ENCODE peak calls at places on chromosomes 12 and 14, in eight cellular contexts. I is NCI-H2227 treated with DMSO at 0.1 percent for 48 hours, G is HCT116, Z is ACHN, Y is NCI-H1930, F is AG04450, A is Caki2, M is T-helper 2 cell. U is an unnamed sample.

GRCh38 chr12:54364413-54364812 is at the start of gene GPR84:
- DNase-seq in I (no peak), G (no peak), Z (no peak), Y (no peak), F (no peak), A (no peak), M (no peak), U (no peak)

GRCh38 chr14:100282766-100283419 is 23.4 kb downstream of the SLC25A29 start:
- DNase-seq in I (no peak), G (no peak), Z (no peak), Y (no peak), F (no peak), A (no peak), M (no peak), U (no peak)

GRCh38 chr14:37597538-37598084 is 2.2 kb downstream of the TTC6 start:
- DNase-seq in I (no peak), G (no peak), Z (peak), Y (no peak), F (no peak), A (no peak), M (no peak), U (no peak)

GRCh38 chr14:74886001-74886400 is 4.3 kb downstream of the DLST start:
- DNase-seq in I (no peak), G (no peak), Z (no peak), Y (no peak), F (peak), A (no peak), M (no peak), U (no peak)

GRCh38 chr12:45309826-45310626 is 94.1 kb downstream of the ANO6 start:
- DNase-seq in I (no peak), G (no peak), Z (no peak), Y (no peak), F (no peak), A (no peak), M (no peak), U (no peak)

GRCh38 chr14:105366386-105367074 is 31.8 kb upstream of the TEX22 start:
- DNase-seq in I (no peak), G (no peak), Z (no peak), Y (no peak), F (no peak), A (no peak), M (no peak), U (no peak)

GRCh38 chr14:104753528-104754212 is 723 bp downstream of the SIVA1 start:
- DNase-seq in I (no peak), G (no peak), Z (no peak), Y (no peak), F (no peak), A (no peak), M (no peak), U (peak)

GRCh38 chr12:58811346-58811745 is 109.0 kb downstream of the LRIG3 start:
- DNase-seq in I (no peak), G (no peak), Z (no peak), Y (no peak), F (no peak), A (no peak), M (no peak), U (no peak)

GRCh38 chr12:110543252-110543959 is 39.7 kb downstream of the PPTC7 start:
- DNase-seq in I (peak), G (no peak), Z (no peak), Y (no peak), F (no peak), A (peak), M (no peak), U (no peak)

GRCh38 chr14:100223332-100224171 is 15.4 kb upstream of the YY1 start:
- DNase-seq in I (no peak), G (no peak), Z (no peak), Y (no peak), F (no peak), A (no peak), M (no peak), U (no peak)

GRCh38 chr12:51383281-51383905 is 7.8 kb downstream of the GALNT6 start:
- DNase-seq in I (no peak), G (no peak), Z (no peak), Y (no peak), F (no peak), A (no peak), M (no peak), U (no peak)

GRCh38 chr14:95185452-95186392 is 28.4 kb upstream of the DICER1 start:
- DNase-seq in I (no peak), G (no peak), Z (no peak), Y (no peak), F (no peak), A (no peak), M (no peak), U (no peak)

GRCh38 chr14:100822921-100823320 is 3.0 kb upstream of the MEG3 start:
- DNase-seq in I (no peak), G (no peak), Z (no peak), Y (no peak), F (no peak), A (no peak), M (no peak), U (no peak)